ENCODE peak calls at places on chromosomes 11 and 22, in nine cellular contexts. N, F, L, C, T, O, E, Q and H are unnamed samples.

GRCh38 chr11:3126901-3127691 is 38.0 kb downstream of the OSBPL5 start:
- DNase-seq in N (no peak), F (no peak), T (no peak), Q (peak), L (no peak), C (no peak), O (peak), E (no peak), H (peak)

GRCh38 chr11:27563201-27563600 is 56.6 kb upstream of the LIN7C start:
- DNase-seq in L (no peak), N (no peak), Q (no peak), E (no peak), O (no peak), T (no peak), C (no peak), F (no peak), H (no peak)

GRCh38 chr11:68076371-68077042 is 37.7 kb downstream of the TCIRG1 start:
- DNase-seq in C (peak), L (no peak), F (no peak), Q (no peak), N (no peak), T (no peak), O (no peak), E (peak), H (no peak)

GRCh38 chr11:63765688-63766241 is 2.8 kb downstream of the ZFTA start:
- DNase-seq in T (peak), O (no peak), N (no peak), E (no peak), C (no peak), Q (peak), L (no peak), F (no peak), H (no peak)

GRCh38 chr22:45083659-45084305 is 74.0 kb upstream of the PHF21B start:
- DNase-seq in L (no peak), Q (no peak), T (no peak), N (no peak), O (no peak), F (no peak), C (no peak), E (no peak), H (no peak)

GRCh38 chr11:75931124-75931523 is 116.1 kb downstream of the UVRAG start:
- DNase-seq in C (no peak), O (no peak), L (no peak), Q (no peak), T (no peak), F (no peak), E (no peak), N (no peak), H (no peak)

GRCh38 chr11:44993971-44994705 is 43.5 kb upstream of the TP53I11 start:
- DNase-seq in E (no peak), Q (no peak), C (no peak), F (no peak), T (no peak), O (no peak), N (no peak), L (no peak), H (no peak)

GRCh38 chr11:14423633-14424032 is 64.7 kb upstream of the RRAS2 start:
- DNase-seq in N (no peak), E (no peak), L (no peak), C (no peak), O (no peak), Q (no peak), F (no peak), T (no peak), H (no peak)

GRCh38 chr11:3832816-3833215 is 7.9 kb downstream of the RHOG start:
- DNase-seq in L (no peak), F (no peak), C (no peak), N (no peak), Q (no peak), E (no peak), T (no peak), O (no peak), H (no peak)

GRCh38 chr22:38107692-38108515 is 2.6 kb downstream of the BAIAP2L2 start:
- DNase-seq in O (no peak), T (peak), L (no peak), C (no peak), E (no peak), Q (peak), N (no peak), F (peak), H (no peak)

GRCh38 chr11:36186797-36187196 is 102.4 kb downstream of the COMMD9 start:
- DNase-seq in T (no peak), E (no peak), L (no peak), C (no peak), N (no peak), F (no peak), Q (no peak), O (no peak), H (no peak)

GRCh38 chr11:96306600-96306932 is 36.4 kb downstream of the MAML2 start:
- DNase-seq in E (no peak), L (no peak), C (no peak), O (no peak), N (no peak), T (no peak), F (no peak), Q (no peak), H (no peak)

GRCh38 chr11:69278091-69278867 is 15.7 kb upstream of the MYEOV start:
- DNase-seq in O (no peak), T (peak), L (no peak), C (no peak), N (no peak), Q (peak), E (no peak), F (peak), H (no peak)

GRCh38 chr22:17368727-17369552 is at the start of gene CECR2:
- DNase-seq in T (peak), Q (peak), E (peak), F (no peak), O (peak), N (peak), C (peak), L (no peak), H (peak)

GRCh38 chr11:1238767-1239595 is 16.1 kb downstream of the MUC5B start:
- DNase-seq in Q (peak), L (no peak), F (peak), E (peak), C (no peak), N (no peak), O (no peak), T (peak), H (no peak)

GRCh38 chr11:18352581-18352980 is 30.2 kb downstream of the GTF2H1 start:
- DNase-seq in C (no peak), E (no peak), N (no peak), F (no peak), T (no peak), O (no peak), L (no peak), Q (no peak), H (no peak)

GRCh38 chr11:130602700-130603584 is 154.5 kb downstream of the ADAMTS15 start:
- DNase-seq in Q (no peak), N (no peak), L (no peak), O (no peak), T (no peak), C (peak), E (no peak), F (no peak), H (no peak)

GRCh38 chr11:130601141-130601540 is 152.7 kb downstream of the ADAMTS15 start:
- DNase-seq in O (peak), Q (no peak), L (peak), T (peak), E (no peak), N (no peak), F (peak), C (no peak), H (peak)

GRCh38 chr11:130601764-130602163 is 153.3 kb downstream of the ADAMTS15 start:
- DNase-seq in T (no peak), F (no peak), N (no peak), C (no peak), E (no peak), O (no peak), Q (no peak), L (no peak), H (no peak)

GRCh38 chr11:130604606-130605005 is 156.2 kb downstream of the ADAMTS15 start:
- DNase-seq in Q (no peak), C (no peak), T (no peak), F (no peak), O (no peak), E (no peak), N (no peak), L (no peak), H (no peak)

GRCh38 chr11:130603585-130603906 is 155.1 kb downstream of the ADAMTS15 start:
- DNase-seq in E (no peak), T (peak), F (no peak), Q (no peak), C (no peak), L (no peak), O (no peak), N (no peak), H (no peak)
- TF ChIP-seq EP300 in E (no peak), T (no peak), F (no peak), Q (no peak), C (no peak), L (no peak), O (no peak), N (no peak), H (no peak)

GRCh38 chr11:86068138-86068861 is 584 bp downstream of the PICALM start:
- DNase-seq in F (peak), T (peak), L (peak), C (peak), O (peak), Q (peak), E (peak), N (no peak), H (peak)
- TF ChIP-seq POLR2AphosphoS5 in F (no peak), T (no peak), L (peak), C (no peak), O (no peak), Q (no peak), E (no peak), N (peak), H (no peak)

DNA sequence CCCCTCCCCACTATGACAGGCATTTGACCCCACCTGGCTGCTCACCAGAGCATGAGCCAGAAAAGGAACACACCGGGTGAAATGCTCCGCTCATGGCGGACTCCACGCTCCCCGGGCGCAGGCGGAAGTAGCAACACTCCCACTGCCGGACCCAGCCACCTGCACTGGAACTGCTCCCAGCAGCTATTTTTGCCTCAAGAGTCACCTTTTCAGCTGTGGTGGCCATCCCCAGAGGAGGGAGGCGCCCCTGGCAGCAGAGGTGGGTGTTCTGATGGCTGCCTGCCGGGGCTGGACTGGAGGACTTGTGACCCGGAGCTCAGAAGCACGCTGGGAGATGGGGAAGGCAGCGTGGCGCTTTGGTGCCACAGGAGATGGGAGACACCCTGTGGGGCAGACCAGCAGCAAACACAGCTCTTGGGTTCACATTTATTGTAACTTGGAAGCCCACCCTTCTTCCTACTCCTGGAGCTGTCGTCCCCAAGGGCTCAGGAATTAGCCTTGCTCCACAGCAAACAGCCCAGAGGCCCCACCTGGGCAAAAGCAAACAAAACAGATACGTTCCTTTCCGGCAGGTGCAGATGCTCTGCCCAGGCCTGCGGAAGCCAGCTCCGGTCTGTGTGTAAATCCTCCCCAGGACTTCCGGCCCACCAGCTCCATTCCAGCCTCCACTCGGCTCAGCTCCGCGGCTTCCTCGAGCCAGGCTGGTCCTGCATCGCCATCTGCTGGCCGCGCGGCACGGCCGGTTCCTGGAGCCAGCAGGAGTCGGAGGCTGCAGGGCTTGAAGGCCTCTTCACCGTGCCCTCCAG is 3.7 kb downstream of the RPS19BP1 start:
- DNase-seq in E (peak), Q (peak), F (peak), C (peak), L (peak), O (peak), N (peak), T (peak), H (peak)
- TF ChIP-seq EP300 in E (peak), Q (no peak), F (no peak), C (no peak), L (no peak), O (no peak), N (peak), T (no peak), H (no peak)

GRCh38 chr22:36081023-36081431 is 52.4 kb upstream of the RBFOX2 start:
- DNase-seq in O (no peak), E (no peak), F (no peak), C (no peak), Q (no peak), L (no peak), N (no peak), T (peak), H (peak)
- TF ChIP-seq POLR2AphosphoS5 in O (no peak), E (no peak), F (peak), C (no peak), Q (no peak), L (no peak), N (no peak), T (peak), H (peak)

GRCh38 chr22:23895599-23896144 is 1.5 kb downstream of the MIF start:
- DNase-seq in L (no peak), E (no peak), C (no peak), F (no peak), N (no peak), O (no peak), Q (no peak), T (no peak), H (no peak)

GRCh38 chr22:23896166-23896522 is 2.0 kb downstream of the MIF start:
- DNase-seq in T (no peak), E (no peak), Q (no peak), L (no peak), C (no peak), N (no peak), F (no peak), O (no peak), H (no peak)

GRCh38 chr22:23898006-23898974 is 4.1 kb downstream of the MIF start:
- DNase-seq in E (no peak), C (no peak), L (no peak), O (no peak), N (no peak), F (no peak), Q (no peak), T (no peak), H (no peak)

GRCh38 chr22:23896523-23897186 is 2.5 kb downstream of the MIF start:
- DNase-seq in F (no peak), E (no peak), L (no peak), N (no peak), C (no peak), Q (peak), T (no peak), O (no peak), H (peak)

GRCh38 chr22:23897320-23897719 is 3.1 kb downstream of the MIF start:
- DNase-seq in L (no peak), O (no peak), C (no peak), Q (no peak), F (no peak), N (no peak), E (no peak), T (no peak), H (peak)
- TF ChIP-seq EP300 in L (no peak), O (no peak), C (no peak), Q (no peak), F (no peak), N (no peak), E (no peak), T (no peak), H (no peak)

GRCh38 chr22:36067237-36067558 is 38.6 kb upstream of the RBFOX2 start:
- DNase-seq in Q (no peak), L (no peak), N (no peak), C (no peak), O (no peak), E (no peak), F (no peak), T (no peak), H (no peak)

GRCh38 chr22:36065462-36065774 is 36.8 kb upstream of the RBFOX2 start:
- DNase-seq in N (no peak), L (peak), E (no peak), T (no peak), O (no peak), F (no peak), C (no peak), Q (no peak), H (no peak)

GRCh38 chr22:36068776-36069344 is 40.2 kb upstream of the RBFOX2 start:
- DNase-seq in O (no peak), E (no peak), Q (no peak), T (no peak), N (no peak), L (no peak), F (no peak), C (no peak), H (no peak)

GRCh38 chr22:36064358-36064757 is 35.7 kb upstream of the RBFOX2 start:
- DNase-seq in O (no peak), E (no peak), C (no peak), L (no peak), T (no peak), Q (no peak), N (no peak), F (no peak), H (no peak)

GRCh38 chr22:36065775-36066544 is 37.3 kb upstream of the RBFOX2 start:
- DNase-seq in N (peak), C (peak), F (peak), Q (peak), E (peak), T (peak), O (peak), L (peak), H (peak)
- TF ChIP-seq POLR2AphosphoS5 in N (peak), C (peak), F (peak), Q (peak), E (no peak), T (peak), O (peak), L (peak), H (peak)